ENCODE peak calls at places on chromosomes 5 and 9, in eight cellular contexts. One of them, this sample, is unnamed.

GRCh38 chr5:60023255-60023654 is 129.7 kb upstream of the PDE4D start:
- DNase-seq in HFF-Myc: no peak
- DNase-seq in foreskin fibroblast: peak
- DNase-seq in IMR-90: no peak
- DNase-seq in NB4: no peak
- DNase-seq in HCT116: no peak
- DNase-seq in body of pancreas: no peak
- DNase-seq in cardiac fibroblast: no peak
- DNase-seq in this sample: no peak

GRCh38 chr9:71001780-71002386 is 119.5 kb downstream of the TRPM3 start:
- DNase-seq in HFF-Myc: no peak
- DNase-seq in foreskin fibroblast: peak
- DNase-seq in IMR-90: peak
- DNase-seq in NB4: peak
- DNase-seq in HCT116: peak
- DNase-seq in body of pancreas: peak
- DNase-seq in cardiac fibroblast: peak
- DNase-seq in this sample: peak

GRCh38 chr5:36744678-36745659 is 131.6 kb upstream of the NIPBL start:
- DNase-seq in HFF-Myc: no peak
- DNase-seq in foreskin fibroblast: peak
- DNase-seq in IMR-90: peak
- DNase-seq in NB4: peak
- DNase-seq in HCT116: peak
- DNase-seq in body of pancreas: peak
- DNase-seq in cardiac fibroblast: peak
- DNase-seq in this sample: peak

GRCh38 chr5:134846641-134846960 is 833 bp downstream of the C5orf24 start:
- DNase-seq in HFF-Myc: no peak
- DNase-seq in foreskin fibroblast: peak
- DNase-seq in IMR-90: no peak
- DNase-seq in NB4: no peak
- DNase-seq in HCT116: no peak
- DNase-seq in body of pancreas: no peak
- DNase-seq in cardiac fibroblast: peak
- DNase-seq in this sample: peak

GRCh38 chr9:754150-754931 is 87.2 kb upstream of the DMRT1 start:
- DNase-seq in HFF-Myc: no peak
- DNase-seq in foreskin fibroblast: no peak
- DNase-seq in IMR-90: no peak
- DNase-seq in NB4: peak
- DNase-seq in HCT116: no peak
- DNase-seq in body of pancreas: peak
- DNase-seq in cardiac fibroblast: no peak
- DNase-seq in this sample: no peak

GRCh38 chr5:106397700-106398099 is 1273.0 kb downstream of the EFNA5 start:
- DNase-seq in HFF-Myc: peak
- DNase-seq in foreskin fibroblast: peak
- DNase-seq in IMR-90: peak
- DNase-seq in NB4: no peak
- DNase-seq in HCT116: peak
- DNase-seq in body of pancreas: no peak
- DNase-seq in cardiac fibroblast: peak
- DNase-seq in this sample: peak

GRCh38 chr5:145906401-145906800 is 30.0 kb upstream of the SH3RF2 start:
- DNase-seq in HFF-Myc: no peak
- DNase-seq in foreskin fibroblast: peak
- DNase-seq in IMR-90: no peak
- DNase-seq in NB4: no peak
- DNase-seq in HCT116: no peak
- DNase-seq in body of pancreas: no peak
- DNase-seq in cardiac fibroblast: no peak
- DNase-seq in this sample: no peak

GRCh38 chr9:5481744-5482027 is 28.6 kb upstream of the PDCD1LG2 start:
- DNase-seq in HFF-Myc: no peak
- DNase-seq in foreskin fibroblast: no peak
- DNase-seq in IMR-90: no peak
- DNase-seq in NB4: no peak
- DNase-seq in HCT116: no peak
- DNase-seq in body of pancreas: no peak
- DNase-seq in cardiac fibroblast: no peak
- DNase-seq in this sample: no peak

GRCh38 chr5:141431286-141431685 is 979 bp downstream of the PCDHGA12 start:
- DNase-seq in HFF-Myc: no peak
- DNase-seq in foreskin fibroblast: peak
- DNase-seq in IMR-90: no peak
- DNase-seq in NB4: no peak
- DNase-seq in HCT116: no peak
- DNase-seq in body of pancreas: no peak
- DNase-seq in cardiac fibroblast: peak
- DNase-seq in this sample: peak

GRCh38 chr9:123167474-123167873 is 100.9 kb downstream of the STRBP start:
- DNase-seq in HFF-Myc: no peak
- DNase-seq in foreskin fibroblast: no peak
- DNase-seq in IMR-90: no peak
- DNase-seq in NB4: no peak
- DNase-seq in HCT116: no peak
- DNase-seq in body of pancreas: no peak
- DNase-seq in cardiac fibroblast: no peak
- DNase-seq in this sample: no peak

GRCh38 chr9:131585375-131585774 is 40.1 kb downstream of the PRRT1B start:
- DNase-seq in HFF-Myc: no peak
- DNase-seq in foreskin fibroblast: no peak
- DNase-seq in IMR-90: peak
- DNase-seq in NB4: peak
- DNase-seq in HCT116: no peak
- DNase-seq in body of pancreas: no peak
- DNase-seq in cardiac fibroblast: peak
- DNase-seq in this sample: peak

GRCh38 chr5:115423541-115423940 is 121.0 kb downstream of the FEM1C start:
- DNase-seq in HFF-Myc: no peak
- DNase-seq in foreskin fibroblast: no peak
- DNase-seq in IMR-90: no peak
- DNase-seq in NB4: no peak
- DNase-seq in HCT116: no peak
- DNase-seq in body of pancreas: peak
- DNase-seq in cardiac fibroblast: peak
- DNase-seq in this sample: no peak

GRCh38 chr9:13113201-13113600 is 166.3 kb downstream of the MPDZ start:
- DNase-seq in HFF-Myc: peak
- DNase-seq in foreskin fibroblast: peak
- DNase-seq in IMR-90: peak
- DNase-seq in NB4: no peak
- DNase-seq in HCT116: no peak
- DNase-seq in body of pancreas: no peak
- DNase-seq in cardiac fibroblast: peak
- DNase-seq in this sample: no peak

GRCh38 chr5:112935675-112936074 is 13.6 kb upstream of the REEP5 start:
- DNase-seq in HFF-Myc: no peak
- DNase-seq in foreskin fibroblast: peak
- DNase-seq in IMR-90: peak
- DNase-seq in NB4: no peak
- DNase-seq in HCT116: no peak
- DNase-seq in body of pancreas: no peak
- DNase-seq in cardiac fibroblast: no peak
- DNase-seq in this sample: no peak

GRCh38 chr9:19198406-19198805 is 32.1 kb upstream of the DENND4C start:
- DNase-seq in HFF-Myc: no peak
- DNase-seq in foreskin fibroblast: no peak
- DNase-seq in IMR-90: no peak
- DNase-seq in NB4: no peak
- DNase-seq in HCT116: no peak
- DNase-seq in body of pancreas: no peak
- DNase-seq in cardiac fibroblast: no peak
- DNase-seq in this sample: no peak

GRCh38 chr5:137734962-137735530 is 843 bp downstream of the KLHL3 start:
- DNase-seq in HFF-Myc: no peak
- DNase-seq in foreskin fibroblast: peak
- DNase-seq in IMR-90: peak
- DNase-seq in NB4: no peak
- DNase-seq in HCT116: no peak
- DNase-seq in body of pancreas: peak
- DNase-seq in cardiac fibroblast: peak
- DNase-seq in this sample: no peak

GRCh38 chr5:150217041-150217440 is 27.2 kb downstream of the SLC6A7 start:
- DNase-seq in HFF-Myc: no peak
- DNase-seq in foreskin fibroblast: no peak
- DNase-seq in IMR-90: no peak
- DNase-seq in NB4: no peak
- DNase-seq in HCT116: no peak
- DNase-seq in body of pancreas: peak
- DNase-seq in cardiac fibroblast: no peak
- DNase-seq in this sample: no peak

GRCh38 chr9:106449528-106449927 is 413.4 kb upstream of the ZNF462 start:
- DNase-seq in HFF-Myc: no peak
- DNase-seq in foreskin fibroblast: no peak
- DNase-seq in IMR-90: no peak
- DNase-seq in NB4: no peak
- DNase-seq in HCT116: no peak
- DNase-seq in body of pancreas: no peak
- DNase-seq in cardiac fibroblast: no peak
- DNase-seq in this sample: peak

GRCh38 chr9:136645343-136645902 is 17.3 kb upstream of the EGFL7 start:
- DNase-seq in HFF-Myc: no peak
- DNase-seq in foreskin fibroblast: no peak
- DNase-seq in IMR-90: no peak
- DNase-seq in NB4: no peak
- DNase-seq in HCT116: no peak
- DNase-seq in body of pancreas: no peak
- DNase-seq in cardiac fibroblast: no peak
- DNase-seq in this sample: no peak

DNA sequence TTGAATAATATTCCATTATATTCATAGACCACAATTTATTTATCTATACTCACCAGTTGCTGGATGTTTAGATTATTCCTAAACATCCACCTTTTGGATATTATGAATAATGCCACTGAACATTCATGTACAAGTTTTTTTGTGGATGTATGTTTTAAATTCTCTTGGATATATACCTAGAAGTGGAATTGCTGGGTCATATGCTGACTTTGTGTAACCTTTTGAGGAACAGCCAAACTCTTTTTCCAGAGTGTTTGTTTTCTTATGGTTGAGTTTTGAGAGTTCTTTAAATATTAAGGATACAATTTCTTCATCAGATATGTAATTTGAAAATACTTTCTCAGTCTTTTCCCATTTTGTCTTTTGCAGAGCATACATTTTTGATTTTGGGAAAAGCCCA is 2.7 kb downstream of the VPS13A start:
- DNase-seq in HFF-Myc: no peak
- DNase-seq in foreskin fibroblast: no peak
- DNase-seq in IMR-90: peak
- DNase-seq in NB4: no peak
- DNase-seq in HCT116: no peak
- DNase-seq in body of pancreas: no peak
- DNase-seq in cardiac fibroblast: no peak
- DNase-seq in this sample: no peak
- H3K4me3 ChIP-seq in HFF-Myc: no peak
- H3K4me3 ChIP-seq in foreskin fibroblast: no peak
- H3K4me3 ChIP-seq in IMR-90: no peak
- H3K4me3 ChIP-seq in NB4: peak
- H3K4me3 ChIP-seq in HCT116: no peak
- H3K4me3 ChIP-seq in body of pancreas: no peak
- H3K4me3 ChIP-seq in cardiac fibroblast: no peak
- H3K4me3 ChIP-seq in this sample: peak

GRCh38 chr5:33583332-33583731 is 142.6 kb downstream of the TARS1 start:
- DNase-seq in HFF-Myc: no peak
- DNase-seq in foreskin fibroblast: no peak
- DNase-seq in IMR-90: no peak
- DNase-seq in NB4: no peak
- DNase-seq in HCT116: no peak
- DNase-seq in body of pancreas: no peak
- DNase-seq in cardiac fibroblast: no peak
- DNase-seq in this sample: no peak

GRCh38 chr5:33592245-33592644 is 151.5 kb downstream of the TARS1 start:
- DNase-seq in HFF-Myc: no peak
- DNase-seq in foreskin fibroblast: no peak
- DNase-seq in IMR-90: no peak
- DNase-seq in NB4: no peak
- DNase-seq in HCT116: no peak
- DNase-seq in body of pancreas: no peak
- DNase-seq in cardiac fibroblast: no peak
- DNase-seq in this sample: no peak

GRCh38 chr5:33594006-33594405 is 153.2 kb downstream of the TARS1 start:
- DNase-seq in HFF-Myc: no peak
- DNase-seq in foreskin fibroblast: peak
- DNase-seq in IMR-90: no peak
- DNase-seq in NB4: peak
- DNase-seq in HCT116: no peak
- DNase-seq in body of pancreas: no peak
- DNase-seq in cardiac fibroblast: no peak
- DNase-seq in this sample: no peak

GRCh38 chr5:33588654-33589372 is 148.0 kb downstream of the TARS1 start:
- DNase-seq in HFF-Myc: no peak
- DNase-seq in foreskin fibroblast: no peak
- DNase-seq in IMR-90: no peak
- DNase-seq in NB4: peak
- DNase-seq in HCT116: peak
- DNase-seq in body of pancreas: peak
- DNase-seq in cardiac fibroblast: peak
- DNase-seq in this sample: peak
- TF ChIP-seq CTCF in HFF-Myc: peak
- TF ChIP-seq CTCF in foreskin fibroblast: peak
- TF ChIP-seq CTCF in IMR-90: peak
- TF ChIP-seq CTCF in NB4: peak
- TF ChIP-seq CTCF in HCT116: peak
- TF ChIP-seq CTCF in body of pancreas: peak
- TF ChIP-seq CTCF in cardiac fibroblast: peak
- TF ChIP-seq CTCF in this sample: peak

GRCh38 chr5:84383816-84384603 is 670 bp downstream of the EDIL3 start:
- DNase-seq in HFF-Myc: no peak
- DNase-seq in foreskin fibroblast: peak
- DNase-seq in IMR-90: peak
- DNase-seq in NB4: peak
- DNase-seq in HCT116: no peak
- DNase-seq in body of pancreas: peak
- DNase-seq in cardiac fibroblast: peak
- DNase-seq in this sample: no peak
- H3K4me3 ChIP-seq in HFF-Myc: peak
- H3K4me3 ChIP-seq in foreskin fibroblast: peak
- H3K4me3 ChIP-seq in IMR-90: peak
- H3K4me3 ChIP-seq in NB4: peak
- H3K4me3 ChIP-seq in HCT116: no peak
- H3K4me3 ChIP-seq in body of pancreas: no peak
- H3K4me3 ChIP-seq in cardiac fibroblast: peak
- H3K4me3 ChIP-seq in this sample: no peak

DNA sequence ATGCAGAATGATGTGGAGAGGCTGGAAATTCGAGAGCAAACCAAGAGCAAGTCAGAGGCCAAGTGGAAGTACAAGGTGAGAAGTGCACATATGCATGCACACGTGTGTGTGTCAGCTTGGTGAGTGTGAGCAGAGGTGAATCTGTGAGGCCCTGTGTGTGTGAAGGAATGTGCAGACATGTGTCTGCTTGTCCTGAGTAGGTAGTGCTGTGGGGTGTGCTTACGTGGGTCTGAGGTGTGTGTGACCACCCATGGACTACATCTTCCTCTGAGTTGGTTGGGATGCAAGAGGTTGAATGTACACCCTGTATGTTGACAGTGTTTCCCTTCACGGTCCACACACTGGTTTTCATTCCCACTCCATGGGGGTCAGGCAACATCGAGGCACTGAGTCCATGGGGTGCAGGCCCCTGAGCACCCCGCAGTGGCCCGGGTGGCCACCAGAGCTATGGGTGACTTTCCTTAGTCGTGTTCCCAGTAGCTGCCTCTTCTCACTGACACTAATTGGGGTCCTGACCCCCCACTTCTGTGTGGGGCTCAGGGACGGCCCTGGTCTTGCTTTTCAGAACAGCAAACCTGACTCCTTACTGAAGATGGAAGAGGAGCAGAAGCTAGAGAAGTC is 86.7 kb downstream of the PHF2 start:
- DNase-seq in HFF-Myc: no peak
- DNase-seq in foreskin fibroblast: no peak
- DNase-seq in IMR-90: no peak
- DNase-seq in NB4: no peak
- DNase-seq in HCT116: no peak
- DNase-seq in body of pancreas: no peak
- DNase-seq in cardiac fibroblast: no peak
- DNase-seq in this sample: no peak
- TF ChIP-seq CTCF in HFF-Myc: no peak
- TF ChIP-seq CTCF in foreskin fibroblast: no peak
- TF ChIP-seq CTCF in IMR-90: no peak
- TF ChIP-seq CTCF in NB4: no peak
- TF ChIP-seq CTCF in HCT116: no peak
- TF ChIP-seq CTCF in body of pancreas: no peak
- TF ChIP-seq CTCF in cardiac fibroblast: no peak
- TF ChIP-seq CTCF in this sample: no peak

This sample was measured in GM12865.